ENCODE peak calls at places on chromosomes 1 and 21, in seven cellular contexts. S is HT-29, L is cardiac septum, P is GF-D8, U is naive B cell, M is OCI-LY7, D is C1 segment of cervical spinal cord. J is an unnamed sample.

GRCh38 chr1:85576642-85577420 is 3.7 kb upstream of the CCN1 start:
- DNase-seq in S (peak), L (peak), P (no peak), U (peak), M (no peak), D (peak), J (no peak)

GRCh38 chr21:32193066-32193465 is 85.8 kb downstream of the MIS18A start:
- DNase-seq in S (no peak), L (no peak), P (no peak), U (no peak), M (no peak), D (no peak), J (no peak)

GRCh38 chr1:22105611-22106207 is 37.2 kb downstream of the WNT4 start:
- DNase-seq in S (peak), L (no peak), P (peak), U (peak), M (peak), D (no peak), J (no peak)

GRCh38 chr1:240337795-240338194 is 246.1 kb downstream of the FMN2 start:
- DNase-seq in S (no peak), L (no peak), P (no peak), U (no peak), M (no peak), D (no peak), J (no peak)

GRCh38 chr1:118461154-118461553 is 276.1 kb upstream of the SPAG17 start:
- DNase-seq in S (no peak), L (no peak), P (no peak), U (no peak), M (no peak), D (no peak), J (no peak)

GRCh38 chr1:151002006-151002405 is 4.7 kb downstream of the MINDY1 start:
- DNase-seq in S (no peak), L (no peak), P (no peak), U (no peak), M (no peak), D (no peak), J (no peak)

GRCh38 chr1:42690477-42691156 is 8.4 kb downstream of the YBX1 start:
- DNase-seq in S (no peak), L (no peak), P (no peak), U (no peak), M (no peak), D (no peak), J (no peak)

GRCh38 chr1:173451981-173452380 is 25.2 kb upstream of the PRDX6 start:
- DNase-seq in S (no peak), L (no peak), P (no peak), U (no peak), M (no peak), D (peak), J (no peak)

GRCh38 chr1:94708811-94709210 is 111.3 kb upstream of the SLC44A3 start:
- DNase-seq in S (no peak), L (no peak), P (no peak), U (no peak), M (no peak), D (no peak), J (no peak)

GRCh38 chr1:94827434-94827833 is 7.3 kb downstream of the SLC44A3 start:
- DNase-seq in S (no peak), L (no peak), P (no peak), U (no peak), M (no peak), D (no peak), J (no peak)

GRCh38 chr1:165011947-165012346 is 344.6 kb downstream of the LMX1A start:
- DNase-seq in S (no peak), L (no peak), P (no peak), U (no peak), M (no peak), D (no peak), J (no peak)

GRCh38 chr1:76764638-76765572 is 102.4 kb upstream of the ST6GALNAC5 start:
- DNase-seq in S (no peak), L (no peak), P (no peak), U (no peak), M (no peak), D (peak), J (no peak)

GRCh38 chr1:13702425-13703127 is 2.6 kb downstream of the PRDM2 start:
- DNase-seq in S (no peak), L (no peak), P (peak), U (peak), M (peak), D (no peak), J (peak)

GRCh38 chr1:100622966-100623762 is 85.2 kb downstream of the GPR88 start:
- DNase-seq in S (peak), L (no peak), P (no peak), U (no peak), M (no peak), D (no peak), J (no peak)

GRCh38 chr1:23366598-23366997 is 3.0 kb downstream of the ZNF436 start:
- DNase-seq in S (peak), L (no peak), P (no peak), U (no peak), M (no peak), D (no peak), J (no peak)

GRCh38 chr1:188433428-188433827 is 1604.7 kb downstream of the PLA2G4A start:
- DNase-seq in S (no peak), L (no peak), P (no peak), U (no peak), M (no peak), D (no peak), J (no peak)

GRCh38 chr1:179230251-179230650 is 774 bp upstream of the ABL2 start:
- DNase-seq in S (peak), L (no peak), P (no peak), U (no peak), M (peak), D (no peak), J (no peak)

GRCh38 chr1:101081496-101082282 is 56.1 kb upstream of the DPH5 start:
- DNase-seq in S (no peak), L (no peak), P (no peak), U (no peak), M (no peak), D (no peak), J (no peak)

GRCh38 chr1:247373721-247374141 is 42.1 kb upstream of the ZNF496 start:
- DNase-seq in S (peak), L (peak), P (no peak), U (peak), M (peak), D (no peak), J (peak)

GRCh38 chr1:231260351-231260750 is 19.3 kb downstream of the GNPAT start:
- DNase-seq in S (no peak), L (no peak), P (no peak), U (no peak), M (no peak), D (no peak), J (no peak)

GRCh38 chr1:9900142-9901043 is 9.7 kb downstream of the CTNNBIP1 start:
- DNase-seq in S (peak), L (peak), P (peak), U (peak), M (no peak), D (peak), J (no peak)

GRCh38 chr21:27648560-27648959 is 681.7 kb upstream of the ADAMTS5 start:
- DNase-seq in S (no peak), L (no peak), P (no peak), U (no peak), M (no peak), D (no peak), J (no peak)

J was measured in effector CD8-positive, alpha-beta T cell.